ENCODE peak calls at places on chromosomes 16 and 17, in eight cellular contexts. M, F, T, A, Z, N, P and D are unnamed samples.

GRCh38 chr16:86508947-86509758 is 1.2 kb upstream of the FOXF1 start:
- DNase-seq in N (peak), P (no peak), Z (peak), M (peak), F (no peak), T (peak), A (no peak), D (peak)

GRCh38 chr17:4499431-4500187 is 928 bp downstream of the SPNS2 start:
- DNase-seq in Z (peak), A (no peak), T (peak), P (no peak), N (peak), F (peak), M (no peak), D (peak)

GRCh38 chr17:6574689-6575595 is 18.6 kb upstream of the PITPNM3 start:
- DNase-seq in T (peak), M (peak), P (peak), Z (peak), N (no peak), F (no peak), A (no peak), D (peak)

GRCh38 chr17:80822021-80822699 is 169.5 kb upstream of the CHMP6 start:
- DNase-seq in A (peak), F (no peak), M (no peak), N (no peak), T (no peak), P (no peak), Z (no peak), D (no peak)

GRCh38 chr16:75406943-75407342 is 26.4 kb downstream of the CFDP1 start:
- DNase-seq in N (no peak), T (no peak), M (no peak), Z (no peak), F (no peak), P (no peak), A (no peak), D (no peak)

GRCh38 chr17:9213311-9213655 is 192.0 kb downstream of the NTN1 start:
- DNase-seq in A (no peak), T (no peak), Z (no peak), F (no peak), P (no peak), M (no peak), N (no peak), D (no peak)

GRCh38 chr17:79420318-79421243 is 190.3 kb downstream of the RBFOX3 start:
- DNase-seq in Z (no peak), P (no peak), T (peak), A (no peak), N (peak), M (peak), F (no peak), D (peak)

GRCh38 chr16:3596101-3596861 is 15.1 kb downstream of the SLX4 start:
- DNase-seq in M (no peak), T (no peak), Z (no peak), A (no peak), P (no peak), F (no peak), N (no peak), D (peak)

GRCh38 chr17:79559111-79559887 is 51.6 kb downstream of the RBFOX3 start:
- DNase-seq in P (no peak), M (no peak), A (no peak), F (no peak), T (no peak), N (no peak), Z (no peak), D (no peak)

GRCh38 chr17:20225162-20226115 is 216.3 kb downstream of the SPECC1 start:
- DNase-seq in N (peak), A (no peak), P (no peak), M (peak), Z (no peak), T (no peak), F (no peak), D (no peak)
- TF ChIP-seq CTCF in N (peak), A (no peak), P (no peak), M (no peak), Z (no peak), T (no peak), F (no peak), D (no peak)

GRCh38 chr17:20234266-20234665 is 225.1 kb downstream of the SPECC1 start:
- DNase-seq in N (no peak), P (peak), T (no peak), A (no peak), F (no peak), Z (no peak), M (no peak), D (peak)
- TF ChIP-seq CTCF in N (no peak), P (no peak), T (no peak), A (no peak), F (no peak), Z (no peak), M (no peak), D (no peak)

DNA sequence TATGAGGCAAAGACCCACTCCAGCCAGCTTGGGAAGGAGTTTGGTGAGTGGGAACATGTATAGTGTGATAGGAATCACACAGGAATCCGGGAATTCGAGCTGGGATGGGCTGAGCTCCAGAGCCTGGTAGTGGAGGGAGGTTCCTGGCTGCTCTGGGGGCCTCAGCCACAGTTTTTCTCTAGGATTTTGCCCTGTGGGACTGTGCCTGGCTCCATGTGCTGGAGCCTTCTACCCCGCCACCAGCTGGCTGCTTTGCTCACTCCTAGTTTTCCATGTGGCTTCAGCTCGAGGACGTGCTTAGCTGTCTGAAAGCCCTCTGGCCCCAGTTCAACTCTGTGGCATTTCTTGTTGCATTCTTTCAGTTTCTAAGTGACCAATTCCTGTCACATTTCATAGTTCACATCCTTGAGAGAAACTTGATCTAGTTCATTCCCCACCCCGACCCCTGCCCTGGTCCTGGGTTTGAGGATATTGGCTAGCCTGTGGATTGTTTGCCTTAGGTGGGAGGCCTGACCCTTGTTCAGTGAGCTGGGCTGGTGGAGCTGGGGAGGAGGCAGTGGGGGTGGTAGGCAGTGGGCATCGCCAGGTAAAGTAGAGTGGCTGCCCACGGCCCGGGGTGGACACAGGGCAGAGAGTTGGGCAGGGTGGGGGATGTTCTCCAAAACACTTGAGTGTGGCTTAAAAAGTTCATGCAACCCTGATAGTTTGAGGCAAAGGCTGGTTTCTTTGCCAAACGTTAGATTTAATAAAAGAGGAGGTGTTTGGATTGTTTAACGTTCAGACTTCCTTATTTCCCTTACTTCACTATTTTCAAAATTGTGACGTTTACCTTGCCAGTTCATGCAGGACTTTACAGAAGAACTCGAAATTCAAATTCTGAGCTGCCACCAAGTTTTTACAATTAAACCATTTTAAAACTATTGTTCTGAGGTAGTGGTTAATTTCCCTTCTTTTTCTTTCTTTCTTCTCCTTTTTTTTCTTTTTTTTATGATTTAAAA is 5.2 kb downstream of the SEC14L1 start:
- DNase-seq in A (peak), T (peak), P (peak), F (peak), M (peak), N (no peak), Z (peak), D (peak)
- TF ChIP-seq CTCF in A (no peak), T (no peak), P (no peak), F (no peak), M (peak), N (no peak), Z (no peak), D (no peak)

DNA sequence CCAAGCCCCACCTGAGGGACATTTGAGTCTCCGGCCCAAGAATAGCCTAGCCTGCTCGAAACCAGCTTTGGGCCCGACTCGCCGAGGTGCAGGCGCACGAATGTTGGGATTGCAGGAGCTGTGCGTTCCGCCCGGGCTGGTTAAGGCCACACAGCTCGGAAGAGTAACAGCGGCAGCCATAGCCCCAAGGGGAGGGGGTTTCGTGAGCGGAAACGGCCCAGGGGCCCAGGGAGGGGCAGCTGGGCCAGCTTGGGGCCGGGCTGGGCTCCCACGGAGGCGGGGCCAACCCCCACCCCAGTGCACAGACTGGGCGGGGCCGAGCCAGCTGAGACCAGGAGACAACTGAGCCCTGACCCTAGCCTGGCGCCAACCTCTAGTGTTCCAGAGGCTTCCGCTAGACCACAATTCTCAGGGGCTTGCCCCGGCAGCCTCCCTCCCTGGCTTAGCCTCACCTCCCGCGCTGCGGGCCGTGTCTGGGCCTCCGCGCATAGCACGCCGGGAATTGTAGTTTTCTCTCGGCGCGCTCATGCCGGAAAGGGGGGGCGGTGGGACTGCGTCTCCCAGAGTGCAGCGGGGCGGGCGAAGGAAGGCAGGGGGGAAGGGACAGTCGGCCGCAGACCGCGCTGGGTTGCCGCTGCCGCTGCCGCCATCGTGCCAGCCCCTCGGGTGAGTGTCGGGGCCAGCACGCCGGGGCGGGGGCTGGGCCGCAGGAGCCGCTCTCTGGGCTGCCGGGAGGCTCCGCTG is at the start of gene NUTF2:
- DNase-seq in A (peak), T (peak), P (peak), F (peak), M (peak), N (peak), Z (peak), D (peak)
- TF ChIP-seq CTCF in A (no peak), T (no peak), P (no peak), F (no peak), M (no peak), N (no peak), Z (no peak), D (no peak)

DNA sequence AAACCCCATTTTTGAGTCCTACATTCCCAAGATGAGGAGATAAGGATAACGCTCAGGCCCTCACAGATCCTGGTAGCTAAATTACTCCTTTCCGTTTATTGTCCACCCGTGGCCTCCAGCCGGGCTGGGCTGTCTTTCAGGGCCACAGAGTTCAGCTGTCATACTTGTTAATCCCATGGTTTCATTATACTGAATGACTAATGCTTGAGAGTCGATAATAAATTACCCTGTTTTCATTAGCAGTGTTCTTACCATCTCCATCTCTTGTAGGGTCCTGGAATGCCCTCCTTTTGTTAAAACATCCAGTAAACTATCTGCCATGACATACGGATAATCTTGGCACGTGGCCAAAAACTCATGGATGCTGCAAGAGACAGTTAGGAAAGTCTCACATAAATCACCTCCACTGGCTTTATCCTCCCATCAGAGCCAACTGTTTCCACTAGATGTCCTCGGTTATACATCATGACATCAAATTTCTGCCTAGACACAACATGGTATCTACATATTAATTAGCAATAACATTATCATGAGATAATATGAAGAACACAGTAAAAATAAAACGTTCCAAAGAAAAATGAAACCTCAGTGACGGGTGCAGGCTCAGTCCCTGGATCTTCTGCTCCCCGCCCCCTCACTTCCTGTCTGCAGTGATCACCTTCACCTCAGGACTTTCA is 45.3 kb downstream of the BRD7 start:
- DNase-seq in T (no peak), Z (no peak), A (peak), N (peak), M (peak), P (no peak), F (no peak), D (no peak)
- TF ChIP-seq CTCF in T (no peak), Z (no peak), A (no peak), N (peak), M (no peak), P (peak), F (no peak), D (peak)

GRCh38 chr17:39872700-39873099 is 4.7 kb downstream of the ZPBP2 start:
- DNase-seq in N (no peak), M (peak), F (no peak), A (no peak), T (no peak), Z (no peak), P (no peak), D (no peak)
- TF ChIP-seq CTCF in N (peak), M (no peak), F (no peak), A (no peak), T (no peak), Z (peak), P (no peak), D (peak)

GRCh38 chr16:19604911-19605310 is 49.4 kb downstream of the VPS35L start:
- DNase-seq in A (no peak), N (no peak), F (no peak), M (no peak), Z (no peak), T (no peak), P (no peak), D (no peak)

GRCh38 chr16:19599968-19600716 is 44.6 kb downstream of the VPS35L start:
- DNase-seq in T (no peak), F (no peak), N (no peak), A (no peak), M (no peak), Z (no peak), P (no peak), D (no peak)

GRCh38 chr16:19598805-19599204 is 43.3 kb downstream of the VPS35L start:
- DNase-seq in T (no peak), A (no peak), P (no peak), Z (no peak), N (no peak), M (no peak), F (no peak), D (no peak)

GRCh38 chr16:19605701-19606100 is 50.2 kb downstream of the VPS35L start:
- DNase-seq in P (no peak), A (no peak), N (no peak), Z (no peak), T (no peak), M (no peak), F (no peak), D (no peak)

GRCh38 chr16:19601083-19601976 is 45.8 kb downstream of the VPS35L start:
- DNase-seq in M (peak), Z (no peak), N (peak), F (no peak), T (peak), A (no peak), P (peak), D (peak)
- TF ChIP-seq CTCF in M (peak), Z (peak), N (peak), F (peak), T (no peak), A (peak), P (peak), D (peak)

GRCh38 chr17:17780941-17781590 is 55.7 kb downstream of the SREBF1 start:
- DNase-seq in N (peak), P (no peak), F (peak), A (peak), T (no peak), M (peak), Z (peak), D (no peak)
- TF ChIP-seq CTCF in N (no peak), P (no peak), F (no peak), A (no peak), T (no peak), M (no peak), Z (no peak), D (no peak)